ENCODE peak calls at places on chromosomes 6 and 20, in nine cellular contexts. M is cerebellar cortex; R is Peyer's patch; G is activated naive CD4-positive, alpha-beta T cell; V is G401; I is activated CD8-positive, alpha-beta T cell treated with anti-CD3 and anti-CD28 coated beads for 36 hours; P is progenitor cell of endocrine pancreas; Z is stimulated activated CD4-positive, alpha-beta T cell treated with anti-CD3 and anti-CD28 coated beads, Interleukin-4, amount 100 ng/mL, for 48 hours; K is HFF-Myc. Y is an unnamed sample.

GRCh38 chr6:51959744-51960383 is 127.5 kb downstream of the PKHD1 start:
- DNase-seq in Z (peak; percentile 30), M (peak; percentile 57), V (peak; percentile 58), G (no peak), P (peak; percentile 61), I (peak; percentile 71), K (peak; percentile 30), R (peak; percentile 78), Y (peak; percentile 74)

GRCh38 chr20:46199198-46199597 is 81.1 kb downstream of the CD40 start:
- DNase-seq in I (peak; percentile 42), K (no peak), V (no peak), Z (no peak), R (no peak), P (no peak), G (no peak), M (no peak), Y (no peak)

GRCh38 chr6:135962731-135963130 is 111.2 kb downstream of the PDE7B start:
- DNase-seq in G (no peak), I (no peak), R (no peak), M (no peak), V (no peak), K (no peak), P (no peak), Z (no peak), Y (no peak)

GRCh38 chr20:51318058-51318960 is 224.2 kb downstream of the NFATC2 start:
- DNase-seq in I (peak; percentile 76), G (peak; percentile 22), K (no peak), Z (peak; percentile 64), R (peak; percentile 69), P (peak; percentile 70), V (peak; percentile 5), M (peak; percentile 10), Y (peak; percentile 82)

GRCh38 chr6:6730831-6731230 is 142.3 kb downstream of the LY86 start:
- DNase-seq in P (no peak), Z (no peak), K (peak; percentile 86), M (no peak), V (no peak), I (peak; percentile 34), R (no peak), G (no peak), Y (no peak)

GRCh38 chr20:62605996-62606395 is 36.3 kb upstream of the SLCO4A1 start:
- DNase-seq in I (no peak), V (no peak), R (no peak), M (no peak), P (no peak), Z (no peak), K (no peak), G (no peak), Y (no peak)

GRCh38 chr6:22583927-22584326 is 14.6 kb downstream of the HDGFL1 start:
- DNase-seq in G (no peak), V (no peak), R (no peak), I (no peak), Z (no peak), K (no peak), P (no peak), M (no peak), Y (no peak)

GRCh38 chr6:27608916-27609883 is 136.3 kb upstream of the ZNF184 start:
- DNase-seq in V (peak; percentile 46), Z (no peak), R (no peak), P (no peak), I (no peak), K (no peak), M (peak; percentile 67), G (no peak), Y (peak; percentile 65)

Y was measured in D341Med.